ENCODE peak calls at places on chromosomes 11 and 22, in ten cellular contexts. T, Q, C, I, D, E, H, W, B and N are unnamed samples.

GRCh38 chr11:3947084-3947483 is 91.6 kb downstream of the STIM1 start:
- DNase-seq in T (peak), C (peak), Q (no peak), H (no peak), D (no peak), B (no peak), I (peak), W (no peak), E (peak), N (no peak)

GRCh38 chr11:35391922-35392813 is 27.2 kb downstream of the SLC1A2 start:
- DNase-seq in C (peak), D (peak), B (peak), I (peak), W (peak), H (peak), T (peak), E (peak), Q (no peak), N (peak)

GRCh38 chr11:93767018-93767417 is 17.1 kb upstream of the MED17 start:
- DNase-seq in I (no peak), H (no peak), C (no peak), D (no peak), W (no peak), E (no peak), T (no peak), B (no peak), Q (no peak), N (no peak)

GRCh38 chr11:2904153-2905052 is 18.8 kb upstream of the CDKN1C start:
- DNase-seq in H (no peak), T (no peak), I (no peak), W (no peak), C (no peak), Q (no peak), E (no peak), B (no peak), D (no peak), N (no peak)

GRCh38 chr11:86180860-86181259 is 63.7 kb upstream of the EED start:
- DNase-seq in C (no peak), D (no peak), B (no peak), T (no peak), H (no peak), E (no peak), I (no peak), Q (no peak), W (no peak), N (no peak)

GRCh38 chr11:115741376-115741775 is 237.2 kb upstream of the CADM1 start:
- DNase-seq in H (no peak), C (no peak), Q (no peak), T (no peak), E (no peak), B (peak), I (no peak), D (no peak), W (no peak), N (peak)

GRCh38 chr22:19757140-19757984 is 3.2 kb upstream of the TBX1 start:
- DNase-seq in Q (no peak), D (no peak), E (no peak), T (no peak), C (no peak), I (no peak), B (no peak), W (no peak), H (no peak), N (no peak)

GRCh38 chr11:85086511-85087284 is 540.4 kb downstream of the DLG2 start:
- DNase-seq in Q (no peak), B (no peak), I (no peak), C (no peak), E (no peak), W (no peak), H (peak), D (no peak), T (no peak), N (no peak)

GRCh38 chr11:104531075-104531474 is 367.1 kb upstream of the PDGFD start:
- DNase-seq in W (no peak), T (no peak), C (no peak), B (no peak), D (no peak), E (no peak), Q (no peak), H (peak), I (peak), N (no peak)